ENCODE peak calls at places on chromosomes 6 and 20, in ten cellular contexts. X is kidney epithelial cell; O is type B pancreatic cell; G is H4; K is activated CD8-positive, alpha-beta memory T cell treated with anti-CD3 and anti-CD28 coated beads for 24 hours; P is epithelial cell of esophagus; B is brain microvascular endothelial cell; M is MM.1S; V is aorta; U is pancreas. S is an unnamed sample.

GRCh38 chr20:50388733-50389436 is 121.3 kb upstream of the PTPN1 start:
- DNase-seq in X (no peak), O (no peak), G (no peak), K (no peak), P (no peak), B (no peak), M (no peak), V (no peak), U (no peak), S (no peak)

GRCh38 chr6:71373943-71374342 is 85.3 kb downstream of the OGFRL1 start:
- DNase-seq in X (no peak), O (no peak), G (no peak), K (no peak), P (no peak), B (no peak), M (no peak), V (no peak), U (no peak), S (no peak)

GRCh38 chr20:63254536-63255384 is 497 bp upstream of the NKAIN4 start:
- DNase-seq in X (no peak), O (no peak), G (no peak), K (no peak), P (no peak), B (no peak), M (no peak), V (no peak), U (no peak), S (no peak)

GRCh38 chr6:145898376-145898775 is 65.8 kb downstream of the SHPRH start:
- DNase-seq in X (no peak), O (no peak), G (no peak), K (no peak), P (peak), B (no peak), M (no peak), V (no peak), U (no peak), S (no peak)

GRCh38 chr6:78460711-78461110 is 406.6 kb upstream of the IRAK1BP1 start:
- DNase-seq in X (no peak), O (no peak), G (no peak), K (no peak), P (peak), B (no peak), M (no peak), V (no peak), U (no peak), S (no peak)

GRCh38 chr6:142353690-142354089 is 51.9 kb downstream of the ADGRG6 start:
- DNase-seq in X (no peak), O (no peak), G (no peak), K (no peak), P (no peak), B (no peak), M (no peak), V (no peak), U (no peak), S (no peak)

GRCh38 chr6:149012040-149012545 is 265.3 kb downstream of the UST start:
- DNase-seq in X (peak), O (no peak), G (peak), K (no peak), P (peak), B (peak), M (no peak), V (no peak), U (no peak), S (peak)

GRCh38 chr6:18160921-18161320 is 5.7 kb downstream of the KDM1B start:
- DNase-seq in X (no peak), O (no peak), G (no peak), K (no peak), P (peak), B (no peak), M (no peak), V (no peak), U (no peak), S (no peak)

GRCh38 chr20:38969708-38970107 is 7.6 kb downstream of the DHX35 start:
- DNase-seq in X (no peak), O (no peak), G (no peak), K (no peak), P (no peak), B (peak), M (no peak), V (no peak), U (no peak), S (no peak)

GRCh38 chr6:69145062-69145461 is 510.0 kb downstream of the ADGRB3 start:
- DNase-seq in X (no peak), O (no peak), G (no peak), K (no peak), P (no peak), B (no peak), M (no peak), V (peak), U (no peak), S (no peak)

GRCh38 chr6:87731818-87732661 is 30.0 kb upstream of the AKIRIN2 start:
- DNase-seq in X (peak), O (no peak), G (peak), K (no peak), P (peak), B (peak), M (no peak), V (peak), U (peak), S (peak)

GRCh38 chr6:152089992-152090391 is 282.5 kb downstream of the ESR1 start:
- DNase-seq in X (no peak), O (no peak), G (peak), K (no peak), P (peak), B (peak), M (no peak), V (peak), U (no peak), S (no peak)

GRCh38 chr6:22035690-22036089 is 261.1 kb downstream of the PRL start:
- DNase-seq in X (no peak), O (no peak), G (no peak), K (no peak), P (no peak), B (no peak), M (no peak), V (no peak), U (no peak), S (no peak)

S was measured in endothelial cell of umbilical vein.